ENCODE peak calls at places on chromosomes 13 and 19, in four cellular contexts. F, J, X and L are unnamed samples.

GRCh38 chr13:109156181-109156935 is 526.9 kb downstream of the MYO16 start:
- DNase-seq in F (peak; percentile 86), J (no peak), X (no peak), L (no peak)

GRCh38 chr13:23741879-23742510 is 147.2 kb downstream of the MIPEP start:
- DNase-seq in F (no peak), J (peak; percentile 32), X (no peak), L (no peak)

GRCh38 chr13:68609671-68610070 is 1379.5 kb upstream of the PCDH9 start:
- DNase-seq in F (no peak), J (no peak), X (no peak), L (no peak)

GRCh38 chr19:54725321-54725720 is 1.1 kb downstream of the KIR3DL3 start:
- DNase-seq in F (no peak), J (no peak), X (no peak), L (no peak)

GRCh38 chr19:20060282-20060681 is 17.5 kb upstream of the ZNF90 start:
- DNase-seq in F (no peak), J (no peak), X (no peak), L (no peak)

GRCh38 chr13:43544011-43544410 is 242.8 kb downstream of the ENOX1 start:
- DNase-seq in F (no peak), J (no peak), X (no peak), L (no peak)

GRCh38 chr13:95176611-95177259 is 124.5 kb downstream of the ABCC4 start:
- DNase-seq in F (no peak), J (no peak), X (no peak), L (no peak)

GRCh38 chr19:39507715-39508364 is 7.1 kb upstream of the SELENOV start:
- DNase-seq in F (no peak), J (no peak), X (no peak), L (no peak)

GRCh38 chr13:42002066-42002465 is 41.2 kb upstream of the VWA8 start:
- DNase-seq in F (no peak), J (no peak), X (no peak), L (no peak)

GRCh38 chr13:65943711-65944110 is 1286.4 kb downstream of the PCDH9 start:
- DNase-seq in F (no peak), J (no peak), X (no peak), L (no peak)

GRCh38 chr13:113919761-113920160 is 54.1 kb downstream of the C13orf46 start:
- DNase-seq in F (no peak), J (no peak), X (no peak), L (peak; percentile 66)

GRCh38 chr19:14405758-14406644 is 13.1 kb downstream of the DDX39A start:
- DNase-seq in F (peak; percentile 86), J (peak; percentile 99), X (peak; percentile 31), L (peak; percentile 96)

GRCh38 chr19:17937371-17937900 is 4.6 kb downstream of the CCDC124 start:
- DNase-seq in F (no peak), J (no peak), X (no peak), L (no peak)

GRCh38 chr19:4456843-4457653 is 546 bp downstream of the UBXN6 start:
- DNase-seq in F (peak; percentile 46), J (peak; percentile 83), X (no peak), L (no peak)

GRCh38 chr19:45103625-45104319 is 10.8 kb downstream of the PPP1R37 start:
- DNase-seq in F (no peak), J (peak; percentile 45), X (no peak), L (no peak)

GRCh38 chr19:57755031-57755430 is 8.4 kb downstream of the ZNF776 start:
- DNase-seq in F (no peak), J (no peak), X (no peak), L (no peak)

GRCh38 chr13:34017231-34017630 is 199.3 kb downstream of the RFC3 start:
- DNase-seq in F (no peak), J (no peak), X (no peak), L (no peak)

GRCh38 chr19:55189424-55189823 is 9.3 kb upstream of the SYT5 start:
- DNase-seq in F (peak; percentile 85), J (no peak), X (peak; percentile 17), L (no peak)

GRCh38 chr13:80755925-80756324 is 415.0 kb upstream of the SPRY2 start:
- DNase-seq in F (peak; percentile 53), J (no peak), X (no peak), L (no peak)

GRCh38 chr13:113852536-113853517 is 11.0 kb downstream of the GAS6 start:
- DNase-seq in F (no peak), J (no peak), X (no peak), L (peak; percentile 65)